ENCODE peak calls at places on chromosomes 5 and 9, in seven cellular contexts. C is sigmoid colon; E is CD8-positive, alpha-beta T cell; I is psoas muscle; L is esophagus muscularis mucosa; R is hepatocyte; X is PC-3. B is an unnamed sample. For H3K9me3, the result is how much of the 10 kb centered on the place peaks cover.

GRCh38 chr5:157459715-157460599 is at the start of gene NIPAL4:
- DNase-seq in E (no peak), R (peak), I (no peak), C (peak), L (no peak), X (no peak), B (peak)

GRCh38 chr5:79800979-79801827 is 111.6 kb downstream of the CMYA5 start:
- DNase-seq in X (no peak), I (no peak), E (no peak), C (no peak), L (peak), R (no peak), B (no peak)

GRCh38 chr5:180090098-180090768 is 18.7 kb upstream of the RNF130 start:
- DNase-seq in R (peak), X (peak), C (peak), I (peak), E (peak), L (no peak), B (peak)

GRCh38 chr5:180910182-180910581 is 11.2 kb downstream of the BTNL8 start:
- DNase-seq in I (no peak), L (no peak), E (no peak), X (no peak), R (no peak), C (no peak), B (no peak)

GRCh38 chr5:143013176-143013575 is 243.0 kb downstream of the ARHGAP26 start:
- DNase-seq in E (no peak), R (no peak), X (no peak), I (no peak), C (no peak), L (no peak), B (no peak)

GRCh38 chr5:95857185-95857945 is 34.8 kb upstream of the GLRX start:
- DNase-seq in I (peak), E (no peak), X (no peak), R (peak), L (peak), C (peak), B (no peak)

GRCh38 chr5:172866802-172867748 is 33.0 kb downstream of the ERGIC1 start:
- DNase-seq in X (no peak), L (no peak), I (peak), R (no peak), E (no peak), C (peak), B (no peak)

GRCh38 chr5:143106175-143106574 is 297.3 kb downstream of the NR3C1 start:
- DNase-seq in L (no peak), C (no peak), X (peak), E (no peak), R (peak), I (peak), B (no peak)

GRCh38 chr5:107012371-107012770 is 658.4 kb downstream of the EFNA5 start:
- DNase-seq in E (no peak), L (no peak), X (peak), I (no peak), C (no peak), R (no peak), B (no peak)

GRCh38 chr5:109038209-109038840 is 290.6 kb downstream of the FER start:
- DNase-seq in I (no peak), E (no peak), R (no peak), X (peak), C (no peak), L (no peak), B (no peak)

GRCh38 chr5:103475629-103476240 is 86.9 kb downstream of the NUDT12 start:
- DNase-seq in C (no peak), I (no peak), L (no peak), E (no peak), X (peak), R (peak), B (no peak)

GRCh38 chr9:123119566-123119965 is 86.1 kb downstream of the GPR21 start:
- DNase-seq in X (no peak), E (no peak), I (no peak), R (no peak), C (no peak), L (no peak), B (no peak)

GRCh38 chr5:68406767-68407232 is 191.2 kb downstream of the PIK3R1 start:
- DNase-seq in I (no peak), L (no peak), X (peak), R (peak), C (no peak), E (no peak), B (no peak)

GRCh38 chr9:124594215-124594614 is 87.0 kb upstream of the NR5A1 start:
- DNase-seq in C (no peak), X (no peak), L (no peak), R (no peak), E (no peak), I (no peak), B (no peak)

GRCh38 chr5:52007230-52007858 is 624.1 kb downstream of the ISL1 start:
- DNase-seq in E (no peak), C (no peak), X (peak), I (no peak), L (no peak), R (peak), B (no peak)

GRCh38 chr5:104998572-104998971 is 1436.0 kb upstream of the NUDT12 start:
- DNase-seq in X (peak), R (no peak), I (no peak), E (no peak), C (no peak), L (no peak), B (no peak)

GRCh38 chr9:112065781-112066606 is 109.1 kb downstream of the SUSD1 start:
- DNase-seq in R (peak), L (peak), C (peak), I (no peak), X (peak), E (no peak), B (no peak)

GRCh38 chr9:108836319-108836718 is 19.5 kb downstream of the ACTL7B start:
- DNase-seq in L (no peak), I (no peak), C (no peak), E (no peak), X (no peak), R (no peak), B (no peak)

GRCh38 chr9:114098660-114099522 is at the start of gene KIF12:
- DNase-seq in E (peak), C (no peak), I (no peak), L (no peak), R (peak), X (peak), B (no peak)

GRCh38 chr9:6076856-6077255 is 61.4 kb upstream of the RANBP6 start:
- DNase-seq in C (no peak), L (no peak), R (no peak), X (no peak), I (no peak), E (no peak), B (no peak)

GRCh38 chr5:59351076-59351794 is 542.3 kb downstream of the PDE4D start:
- DNase-seq in R (no peak), E (no peak), X (no peak), L (no peak), I (no peak), C (peak), B (no peak)

GRCh38 chr5:128629162-128629561 is 91.1 kb upstream of the FBN2 start:
- DNase-seq in L (no peak), I (no peak), C (no peak), E (no peak), X (peak), R (no peak), B (no peak)

GRCh38 chr9:77291714-77292113 is 114.4 kb downstream of the VPS13A start:
- DNase-seq in L (no peak), C (no peak), E (no peak), I (no peak), R (peak), X (peak), B (no peak)

GRCh38 chr9:119026120-119026519 is 343.1 kb downstream of the BRINP1 start:
- DNase-seq in E (no peak), L (no peak), C (peak), X (no peak), I (peak), R (no peak), B (no peak)

GRCh38 chr9:16901589-16901988 is 31.1 kb upstream of the BNC2 start:
- DNase-seq in I (no peak), L (no peak), X (peak), E (no peak), C (no peak), R (no peak), B (no peak)

GRCh38 chr9:131095666-131096489 is 453 bp upstream of the AIF1L start:
- DNase-seq in E (no peak), X (peak), I (no peak), C (no peak), L (no peak), R (peak), B (no peak)

GRCh38 chr5:6724321-6724929 is 11.2 kb downstream of the TENT4A start:
- DNase-seq in E (no peak), C (no peak), R (no peak), L (no peak), X (peak), I (no peak), B (no peak)

GRCh38 chr5:145237843-145238242 is 597.3 kb downstream of the PRELID2 start:
- DNase-seq in R (peak), X (peak), L (no peak), C (no peak), I (no peak), E (no peak), B (no peak)

GRCh38 chr5:133685402-133686018 is 73.2 kb upstream of the FSTL4 start:
- DNase-seq in C (peak), I (no peak), R (no peak), X (no peak), L (no peak), E (no peak), B (no peak)

GRCh38 chr9:70421272-70422180 is 7.1 kb upstream of the KLF9 start:
- DNase-seq in X (no peak), L (no peak), E (peak), I (no peak), R (peak), C (peak), B (no peak)

DNA sequence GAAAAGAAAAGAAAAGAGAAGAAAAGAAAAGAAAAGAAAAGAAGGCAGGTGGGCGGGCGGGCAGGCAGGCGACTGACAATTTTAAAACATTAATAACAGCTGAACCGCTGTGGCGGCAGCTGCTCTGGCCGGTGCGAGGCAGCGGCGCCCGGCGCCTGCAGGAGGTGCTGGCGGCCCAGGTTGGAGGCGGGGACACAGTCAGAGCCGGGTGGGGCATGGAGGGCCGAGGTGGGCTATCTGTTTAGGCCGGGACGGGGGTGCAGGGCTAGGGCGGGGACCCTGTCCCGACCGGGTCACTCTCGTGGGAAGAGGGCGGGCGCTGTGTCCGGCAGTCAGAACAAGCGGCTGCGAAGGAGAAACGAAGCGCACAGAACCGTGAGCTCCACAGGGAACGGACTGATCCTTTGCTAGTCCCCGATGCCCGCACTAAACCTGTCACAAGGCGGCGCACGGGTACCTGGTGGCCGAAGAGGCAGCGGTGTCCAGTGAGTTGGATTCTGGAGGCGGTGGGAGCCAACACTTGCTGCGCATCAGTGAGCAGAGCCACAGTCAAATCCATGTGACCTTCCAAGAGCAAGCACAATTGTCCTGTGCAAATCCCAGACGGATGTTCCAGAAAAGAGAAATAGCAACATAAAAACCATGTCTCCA is 13.6 kb upstream of the ALDOB start:
- DNase-seq in C (peak), X (peak), L (no peak), I (peak), R (peak), E (peak), B (peak)
- H3K9me3 ChIP-seq in C (under half), X (under half), L (under half), I (under half), R (under half), E (under half), B (under half)

GRCh38 chr9:101414839-101415238 is 16.2 kb downstream of the ZNF189 start:
- DNase-seq in R (no peak), L (no peak), X (no peak), I (no peak), E (no peak), C (no peak), B (no peak)
- H3K9me3 ChIP-seq in R (under half), L (under half), X (under half), I (half or more), E (under half), C (under half), B (under half)

DNA sequence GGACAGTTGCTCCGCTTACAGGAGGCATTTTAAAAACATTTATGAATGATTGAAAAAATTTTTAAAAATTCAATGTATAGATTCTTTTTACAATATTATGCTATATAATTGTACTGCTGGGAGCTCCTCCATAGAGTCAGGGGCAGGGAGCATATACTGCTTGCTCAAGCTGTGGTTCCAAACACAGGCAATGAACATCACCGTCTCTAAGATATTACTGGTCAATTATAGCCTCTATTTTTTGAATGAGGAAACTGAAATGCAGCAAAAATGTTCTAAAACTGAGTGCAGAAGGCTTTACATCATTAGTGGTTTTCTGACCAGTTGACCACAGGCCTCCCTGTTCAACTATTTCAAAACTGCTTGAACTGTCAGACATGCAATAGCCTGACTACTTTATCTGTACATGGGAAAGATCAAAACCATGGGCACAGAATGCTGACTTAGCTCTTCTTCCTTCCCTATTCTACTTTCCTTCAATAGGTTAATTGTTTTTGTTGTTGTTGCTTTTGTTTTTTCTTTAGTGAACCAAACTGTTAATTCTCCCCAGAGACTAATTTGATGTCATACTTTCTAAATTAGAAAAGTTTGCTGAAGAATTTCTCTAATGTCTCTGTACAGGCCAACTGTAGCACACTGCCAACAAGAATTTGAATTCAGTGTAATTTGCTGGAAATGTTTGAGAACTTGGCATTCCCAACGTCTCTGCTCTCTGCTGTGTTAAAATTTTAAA is 107.6 kb upstream of the MPDZ start:
- DNase-seq in I (no peak), X (no peak), C (no peak), E (no peak), L (no peak), R (no peak), B (no peak)
- H3K9me3 ChIP-seq in I (under half), X (under half), C (under half), E (under half), L (under half), R (under half), B (under half)

DNA sequence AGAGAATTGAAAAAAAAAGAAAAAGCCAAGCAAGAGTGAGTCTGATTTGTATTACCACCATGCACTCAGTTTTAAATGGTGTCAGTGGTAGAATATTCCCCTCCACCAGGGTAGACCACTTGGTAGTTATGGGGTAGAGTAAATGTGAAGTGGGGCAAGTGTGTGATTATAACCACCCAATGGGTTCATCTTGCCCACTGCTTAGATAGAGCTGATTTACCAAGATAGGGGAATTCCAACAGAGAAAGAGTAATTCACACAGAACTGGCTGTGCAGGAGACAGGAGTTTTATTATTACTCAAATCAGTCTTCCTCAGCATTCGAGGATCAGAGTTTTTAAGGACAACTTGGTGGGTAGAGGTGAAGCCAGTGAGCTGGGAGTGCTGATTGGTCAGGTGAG is 113.3 kb upstream of the RAI14 start:
- DNase-seq in X (no peak), R (no peak), E (no peak), I (no peak), L (no peak), C (no peak), B (no peak)
- H3K9me3 ChIP-seq in X (under half), R (under half), E (under half), I (under half), L (under half), C (under half), B (under half)

DNA sequence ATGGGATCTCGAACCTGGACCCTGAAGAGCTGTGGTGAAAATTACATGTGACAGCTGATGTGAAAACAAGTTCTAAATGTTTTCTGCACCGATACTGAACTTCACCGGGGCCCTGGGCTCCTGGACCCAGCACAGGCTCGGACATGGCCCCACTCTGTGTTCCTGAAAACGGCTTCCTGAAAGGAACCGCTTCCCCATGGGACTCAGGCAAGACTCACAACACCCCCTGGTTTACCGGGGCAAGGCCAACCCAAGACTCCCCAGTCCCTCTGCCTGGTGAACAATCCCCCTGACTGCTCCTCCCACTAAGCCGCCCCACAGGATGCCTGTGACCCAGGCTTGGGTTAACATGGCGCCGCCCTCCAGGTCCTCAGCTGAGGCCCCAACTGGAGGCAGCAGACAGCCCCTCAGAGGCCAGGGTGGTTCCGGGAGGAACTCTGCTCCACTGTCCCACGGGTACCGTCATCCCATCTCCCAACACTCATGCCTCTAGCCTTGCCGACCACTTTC is 124.5 kb upstream of the FOXD4L5 start:
- DNase-seq in C (no peak), I (no peak), R (no peak), L (no peak), E (no peak), X (no peak), B (no peak)
- H3K9me3 ChIP-seq in C (under half), I (under half), R (under half), L (under half), E (under half), X (under half), B (under half)

GRCh38 chr5:125508225-125508624 is 761.8 kb upstream of the ZNF608 start:
- DNase-seq in I (no peak), C (no peak), X (no peak), E (no peak), L (no peak), R (no peak), B (no peak)

GRCh38 chr5:125505062-125505461 is 758.6 kb upstream of the ZNF608 start:
- DNase-seq in E (no peak), C (no peak), R (no peak), L (no peak), X (no peak), I (no peak), B (no peak)

GRCh38 chr5:125510651-125511050 is 764.2 kb upstream of the ZNF608 start:
- DNase-seq in L (no peak), X (no peak), E (no peak), R (no peak), I (no peak), C (no peak), B (no peak)
- H3K9me3 ChIP-seq in L (under half), X (under half), E (under half), R (under half), I (under half), C (under half), B (under half)

GRCh38 chr5:123937230-123937629 is 425.3 kb downstream of the CSNK1G3 start:
- DNase-seq in L (no peak), X (peak), E (no peak), I (no peak), R (peak), C (peak), B (no peak)

DNA sequence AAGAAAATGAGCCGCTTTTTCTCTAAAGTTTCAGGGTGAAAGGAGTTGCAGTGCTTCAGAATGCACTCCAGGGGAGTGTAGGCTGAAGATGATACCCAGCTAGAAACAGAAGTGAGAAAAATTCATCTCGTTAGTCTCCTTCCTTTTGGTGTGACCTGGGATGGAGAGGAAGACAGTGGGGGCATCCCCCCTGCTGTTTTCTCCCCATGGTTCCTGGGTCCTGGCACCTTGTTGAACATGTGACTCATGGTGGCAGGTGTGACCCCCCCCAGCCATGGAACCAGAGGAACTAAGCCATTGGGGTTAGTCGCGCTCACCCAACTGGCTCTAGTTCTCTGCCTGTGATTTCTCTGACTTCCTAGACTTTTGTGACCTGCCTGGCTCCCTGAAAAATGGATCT is 424.6 kb downstream of the CSNK1G3 start:
- DNase-seq in X (no peak), I (no peak), R (no peak), L (no peak), E (no peak), C (no peak), B (no peak)
- H3K9me3 ChIP-seq in X (under half), I (under half), R (under half), L (under half), E (under half), C (under half), B (under half)

GRCh38 chr9:138057726-138058125 is 180.1 kb downstream of the CACNA1B start:
- DNase-seq in L (no peak), R (no peak), E (no peak), C (peak), X (no peak), I (no peak), B (no peak)
- H3K9me3 ChIP-seq in L (under half), R (under half), E (under half), C (under half), X (under half), I (under half), B (under half)

DNA sequence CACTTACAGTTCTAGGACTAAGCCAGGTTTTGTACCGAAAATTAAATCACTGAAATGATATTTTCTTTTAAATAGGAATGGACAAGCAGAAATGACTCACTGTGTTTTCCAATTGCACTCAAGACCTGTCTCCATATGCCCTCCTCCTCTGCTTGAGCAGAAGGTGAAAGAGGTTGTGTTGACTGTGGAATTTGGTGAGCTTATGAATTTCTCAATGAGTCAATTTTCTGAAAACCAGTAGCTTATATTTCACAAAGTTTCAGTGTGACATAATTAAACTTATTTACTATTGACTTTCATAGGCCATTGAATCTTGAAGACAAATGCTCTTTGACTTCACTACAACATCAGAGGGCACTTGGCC is 249.9 kb downstream of the NPR3 start:
- DNase-seq in X (peak), R (no peak), C (no peak), I (no peak), E (no peak), L (no peak), B (no peak)
- H3K9me3 ChIP-seq in X (under half), R (under half), C (under half), I (under half), E (under half), L (under half), B (under half)